ENCODE peak calls at places on chromosome 19, in five cellular contexts. One of them, this sample, is unnamed. For H3K4me1 and H3K27me3, the result is how much of the 10 kb centered on the place peaks cover.

GRCh38 chr19:16677060-16677459 is 16.1 kb downstream of the TMEM38A start:
- DNase-seq in upper lobe of right lung: no peak
- DNase-seq in left ventricle myocardium inferior: no peak
- DNase-seq in mammary epithelial cell: no peak
- DNase-seq in Caco-2: no peak
- DNase-seq in this sample: peak

GRCh38 chr19:40600086-40600917 is 867 bp upstream of the LTBP4 start:
- DNase-seq in mammary epithelial cell: no peak
- DNase-seq in upper lobe of right lung: no peak
- DNase-seq in Caco-2: no peak
- DNase-seq in left ventricle myocardium inferior: peak
- DNase-seq in this sample: no peak

GRCh38 chr19:6610934-6611370 is 20.0 kb upstream of the CD70 start:
- DNase-seq in Caco-2: no peak
- DNase-seq in mammary epithelial cell: peak
- DNase-seq in upper lobe of right lung: no peak
- DNase-seq in left ventricle myocardium inferior: no peak
- DNase-seq in this sample: peak

GRCh38 chr19:4970558-4971423 is 1.9 kb downstream of the KDM4B start:
- DNase-seq in mammary epithelial cell: peak
- DNase-seq in upper lobe of right lung: no peak
- DNase-seq in Caco-2: no peak
- DNase-seq in left ventricle myocardium inferior: peak
- DNase-seq in this sample: peak

GRCh38 chr19:43638214-43638990 is 1.2 kb downstream of the CADM4 start:
- DNase-seq in left ventricle myocardium inferior: no peak
- DNase-seq in Caco-2: no peak
- DNase-seq in upper lobe of right lung: no peak
- DNase-seq in mammary epithelial cell: no peak
- DNase-seq in this sample: no peak

GRCh38 chr19:6739390-6739883 is at the start of gene TRIP10:
- DNase-seq in Caco-2: peak
- DNase-seq in mammary epithelial cell: peak
- DNase-seq in upper lobe of right lung: peak
- DNase-seq in left ventricle myocardium inferior: peak
- DNase-seq in this sample: peak

GRCh38 chr19:54017266-54017665 is 25.8 kb downstream of the CACNG6 start:
- DNase-seq in mammary epithelial cell: peak
- DNase-seq in left ventricle myocardium inferior: no peak
- DNase-seq in Caco-2: no peak
- DNase-seq in upper lobe of right lung: no peak
- DNase-seq in this sample: no peak

GRCh38 chr19:7988307-7988706 is 17.1 kb downstream of the ELAVL1 start:
- DNase-seq in upper lobe of right lung: no peak
- DNase-seq in Caco-2: no peak
- DNase-seq in mammary epithelial cell: peak
- DNase-seq in left ventricle myocardium inferior: no peak
- DNase-seq in this sample: no peak

GRCh38 chr19:48123907-48124675 is 13.5 kb upstream of the PLA2G4C start:
- DNase-seq in mammary epithelial cell: peak
- DNase-seq in Caco-2: peak
- DNase-seq in left ventricle myocardium inferior: no peak
- DNase-seq in upper lobe of right lung: no peak
- DNase-seq in this sample: no peak

DNA sequence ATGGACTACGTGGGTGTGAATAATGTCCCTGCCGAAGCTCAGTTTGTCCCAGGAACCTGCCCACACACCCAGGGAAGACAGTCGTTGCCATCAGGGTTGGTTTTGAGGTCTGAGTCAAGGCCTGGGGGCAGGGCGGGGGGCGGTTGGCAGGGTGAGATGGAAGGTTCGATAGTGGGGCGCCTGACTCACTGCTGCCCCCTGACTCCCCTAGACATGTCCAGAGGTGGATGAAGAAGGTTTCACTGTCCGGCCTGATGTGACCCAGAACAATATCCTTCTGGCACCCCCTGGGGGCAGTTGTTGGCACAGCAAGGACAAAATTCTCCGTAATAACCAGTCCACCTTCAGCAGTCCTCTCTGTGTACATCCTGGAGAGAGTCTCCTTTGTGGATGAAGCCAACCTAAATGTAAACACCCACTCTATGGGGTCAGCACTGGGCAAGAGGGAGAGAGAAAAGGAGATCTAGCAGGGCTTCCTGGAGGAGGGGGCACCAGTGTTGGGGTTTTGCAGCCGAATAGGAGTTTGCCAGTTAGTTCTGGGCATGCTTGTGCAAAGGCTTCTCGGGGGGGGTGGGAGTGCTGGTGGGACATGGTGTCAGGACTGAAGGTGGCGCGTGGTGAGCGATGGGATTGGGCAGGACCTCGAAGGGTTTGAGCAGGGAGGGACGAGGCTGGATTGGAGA is 19.6 kb upstream of the B3GNT3 start:
- DNase-seq in left ventricle myocardium inferior: no peak
- DNase-seq in mammary epithelial cell: no peak
- DNase-seq in upper lobe of right lung: no peak
- DNase-seq in Caco-2: peak
- DNase-seq in this sample: peak
- TF ChIP-seq CTCF in left ventricle myocardium inferior: peak
- TF ChIP-seq CTCF in mammary epithelial cell: peak
- TF ChIP-seq CTCF in upper lobe of right lung: peak
- TF ChIP-seq CTCF in Caco-2: peak
- TF ChIP-seq CTCF in this sample: peak

DNA sequence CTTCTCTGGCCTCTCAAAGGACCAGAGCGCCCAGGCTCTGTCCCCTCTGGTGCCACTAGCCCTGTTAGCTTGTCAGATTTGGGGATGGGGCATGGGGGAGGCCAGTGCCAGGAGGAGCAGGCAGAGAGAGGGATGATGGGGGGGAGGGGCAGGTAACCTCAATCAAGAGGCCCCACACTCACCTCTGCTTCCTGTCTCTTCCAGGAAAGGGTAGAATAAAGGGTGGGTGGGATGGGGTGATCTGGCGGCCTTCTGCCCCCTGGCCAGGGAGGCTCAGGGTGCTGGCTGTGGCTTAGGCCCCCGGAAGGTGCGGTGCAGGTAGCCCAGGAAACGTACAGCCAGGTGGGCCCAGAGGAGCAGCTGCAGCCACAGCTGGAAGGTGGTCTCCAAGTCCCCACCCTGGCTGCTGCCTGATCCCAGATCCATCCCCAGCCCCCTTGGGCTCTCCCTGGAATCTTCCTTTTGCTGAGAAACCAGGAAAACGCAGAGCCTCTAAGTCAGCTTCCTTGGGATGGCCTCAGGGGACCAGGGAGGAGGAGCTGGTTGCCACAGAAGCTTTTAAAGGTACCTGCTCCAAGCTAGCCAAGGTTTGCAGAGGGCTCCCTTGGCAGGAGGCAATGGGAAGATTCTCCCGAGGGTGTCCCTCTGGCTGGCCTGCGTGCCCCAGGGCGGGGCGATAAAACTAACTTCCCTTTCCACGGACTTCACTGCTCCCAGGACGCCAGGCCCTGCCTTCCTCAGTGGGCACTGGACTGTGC is 5.3 kb downstream of the PRKACA start:
- DNase-seq in upper lobe of right lung: no peak
- DNase-seq in left ventricle myocardium inferior: peak
- DNase-seq in mammary epithelial cell: no peak
- DNase-seq in Caco-2: no peak
- DNase-seq in this sample: peak
- H3K4me1 ChIP-seq in upper lobe of right lung: under half
- H3K4me1 ChIP-seq in left ventricle myocardium inferior: half or more
- H3K4me1 ChIP-seq in mammary epithelial cell: under half
- H3K4me1 ChIP-seq in Caco-2: under half
- H3K4me1 ChIP-seq in this sample: under half

GRCh38 chr19:38490861-38491260 is 57.4 kb downstream of the RYR1 start:
- DNase-seq in upper lobe of right lung: no peak
- DNase-seq in mammary epithelial cell: no peak
- DNase-seq in left ventricle myocardium inferior: no peak
- DNase-seq in Caco-2: no peak
- DNase-seq in this sample: no peak
- H3K27me3 ChIP-seq in upper lobe of right lung: under half
- H3K27me3 ChIP-seq in mammary epithelial cell: under half
- H3K27me3 ChIP-seq in left ventricle myocardium inferior: half or more
- H3K27me3 ChIP-seq in Caco-2: under half
- H3K27me3 ChIP-seq in this sample: under half

GRCh38 chr19:49347835-49348234 is 12.6 kb downstream of the CD37 start:
- DNase-seq in mammary epithelial cell: peak
- DNase-seq in left ventricle myocardium inferior: no peak
- DNase-seq in Caco-2: peak
- DNase-seq in upper lobe of right lung: no peak
- DNase-seq in this sample: peak
- TF ChIP-seq CTCF in mammary epithelial cell: no peak
- TF ChIP-seq CTCF in left ventricle myocardium inferior: no peak
- TF ChIP-seq CTCF in Caco-2: peak
- TF ChIP-seq CTCF in upper lobe of right lung: no peak
- TF ChIP-seq CTCF in this sample: peak

DNA sequence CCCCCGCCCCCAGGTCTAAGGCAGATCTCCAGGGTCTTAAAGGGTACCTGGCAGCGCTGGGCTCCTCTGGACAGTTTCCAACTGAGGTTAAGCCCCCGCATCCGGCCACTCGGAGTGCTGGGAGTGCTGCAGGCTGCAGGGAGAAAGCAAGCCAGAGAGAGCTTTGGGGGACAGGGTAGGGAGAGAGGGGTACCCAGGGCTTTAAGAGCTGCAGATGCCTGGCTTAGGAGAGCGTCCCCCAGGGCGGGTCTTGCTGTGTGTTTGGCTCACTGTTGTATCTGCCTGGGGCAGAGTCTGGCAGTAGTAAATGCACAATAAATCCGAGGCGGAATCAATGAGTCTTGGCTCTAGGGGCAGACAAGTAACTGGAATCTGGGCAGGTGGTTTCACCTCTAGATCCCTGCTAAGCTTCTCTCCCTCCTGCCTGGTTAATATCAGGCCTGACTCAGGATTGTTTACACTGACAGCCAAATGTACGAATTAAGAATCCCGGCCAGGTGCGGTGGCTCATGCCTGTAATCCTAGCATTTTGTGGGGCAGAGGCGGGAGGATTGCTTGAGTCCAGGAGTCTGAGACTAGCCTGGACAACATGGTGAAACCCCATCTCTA is 798 bp upstream of the COX6B2 start:
- DNase-seq in left ventricle myocardium inferior: no peak
- DNase-seq in upper lobe of right lung: no peak
- DNase-seq in mammary epithelial cell: peak
- DNase-seq in Caco-2: no peak
- DNase-seq in this sample: no peak
- H3K4me1 ChIP-seq in left ventricle myocardium inferior: under half
- H3K4me1 ChIP-seq in upper lobe of right lung: under half
- H3K4me1 ChIP-seq in mammary epithelial cell: under half
- H3K4me1 ChIP-seq in Caco-2: under half
- H3K4me1 ChIP-seq in this sample: under half

GRCh38 chr19:44752123-44752815 is 3.8 kb downstream of the BCL3 start:
- DNase-seq in left ventricle myocardium inferior: no peak
- DNase-seq in Caco-2: no peak
- DNase-seq in mammary epithelial cell: no peak
- DNase-seq in upper lobe of right lung: no peak
- DNase-seq in this sample: no peak
- H3K27me3 ChIP-seq in left ventricle myocardium inferior: under half
- H3K27me3 ChIP-seq in Caco-2: under half
- H3K27me3 ChIP-seq in mammary epithelial cell: under half
- H3K27me3 ChIP-seq in upper lobe of right lung: under half
- H3K27me3 ChIP-seq in this sample: under half

This sample was measured in cardiac muscle cell.